ENCODE peak calls at places on chromosomes 2 and 18, in eight cellular contexts. K is HCT116, M is psoas muscle, L is heart right ventricle, J is esophagus squamous epithelium, S is fibroblast of the aortic adventitia, A is lower lobe of right lung, Q is AG10803. E is an unnamed sample.

GRCh38 chr2:24984912-24985311 is 13.2 kb upstream of the DNAJC27 start:
- DNase-seq in K (no peak), M (no peak), S (peak), A (no peak), L (peak), Q (peak), J (no peak), E (peak)

GRCh38 chr2:222364280-222364895 is 60.0 kb upstream of the SGPP2 start:
- DNase-seq in S (peak), Q (no peak), A (no peak), K (no peak), L (no peak), M (no peak), J (no peak), E (no peak)

GRCh38 chr18:22093731-22094374 is 75.5 kb upstream of the GATA6 start:
- DNase-seq in M (no peak), A (no peak), Q (no peak), J (no peak), L (no peak), S (no peak), K (no peak), E (no peak)

GRCh38 chr2:98761267-98761781 is 30.4 kb upstream of the MGAT4A start:
- DNase-seq in S (no peak), L (no peak), A (no peak), Q (no peak), K (no peak), J (no peak), M (no peak), E (no peak)

GRCh38 chr18:48402953-48403352 is 6.2 kb downstream of the ZBTB7C start:
- DNase-seq in S (peak), A (no peak), J (no peak), L (no peak), Q (peak), K (no peak), M (no peak), E (no peak)

GRCh38 chr2:235769046-235769445 is 275.2 kb downstream of the AGAP1 start:
- DNase-seq in J (no peak), L (no peak), M (no peak), S (no peak), Q (no peak), A (no peak), K (no peak), E (no peak)

GRCh38 chr2:160292225-160292624 is 92.2 kb upstream of the ITGB6 start:
- DNase-seq in K (no peak), Q (no peak), A (no peak), L (no peak), J (no peak), S (peak), M (no peak), E (no peak)

GRCh38 chr18:61261870-61262269 is 71.4 kb upstream of the CDH20 start:
- DNase-seq in S (no peak), A (no peak), J (no peak), K (no peak), L (no peak), Q (no peak), M (no peak), E (no peak)

GRCh38 chr2:177708660-177709328 is 316.2 kb downstream of the AGPS start:
- DNase-seq in K (no peak), L (peak), Q (no peak), M (no peak), S (no peak), J (no peak), A (no peak), E (no peak)

GRCh38 chr2:68936889-68937288 is 15.8 kb downstream of the GKN2 start:
- DNase-seq in K (no peak), J (no peak), S (peak), Q (peak), L (no peak), M (no peak), A (no peak), E (peak)

GRCh38 chr2:111149882-111150455 is 29.3 kb downstream of the BCL2L11 start:
- DNase-seq in Q (no peak), J (no peak), M (no peak), L (no peak), S (peak), A (no peak), K (no peak), E (no peak)

DNA sequence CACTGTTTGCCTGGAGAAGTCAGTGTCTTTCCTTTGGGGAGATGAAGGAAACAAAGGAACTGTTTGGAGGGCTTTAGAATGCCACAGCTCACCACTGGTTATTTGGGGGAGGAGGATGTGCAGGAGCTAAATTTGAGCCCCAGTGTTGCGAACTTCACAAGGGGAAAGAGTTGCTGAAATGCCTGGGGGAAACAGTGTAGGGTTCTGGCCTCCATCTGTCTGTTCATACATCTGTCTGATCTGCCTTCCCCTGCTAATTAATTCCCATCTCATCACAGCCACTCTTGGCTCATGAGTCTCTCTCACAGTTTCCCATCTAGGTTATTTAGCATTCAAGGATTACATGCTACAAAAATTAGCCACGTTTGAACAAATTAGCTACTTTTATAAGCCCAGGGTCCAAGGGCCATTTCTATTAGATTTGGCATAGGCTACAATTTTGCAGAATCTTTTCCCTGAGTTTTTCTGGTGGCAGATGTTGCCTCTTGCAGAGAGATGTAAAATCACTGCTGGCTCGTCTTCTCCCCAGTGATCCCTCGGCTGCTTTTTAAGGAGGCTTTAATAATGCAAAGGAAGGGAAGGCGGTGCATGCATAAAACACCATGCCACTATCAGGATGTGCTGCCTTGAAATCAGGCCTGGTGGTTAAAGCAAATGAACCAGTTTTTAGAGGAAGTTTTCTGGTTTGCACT is 35.1 kb downstream of the ADD2 start:
- DNase-seq in M (no peak), S (no peak), J (no peak), L (no peak), Q (no peak), K (no peak), A (no peak), E (no peak)
- H3K4me3 ChIP-seq in M (no peak), S (no peak), J (no peak), L (no peak), Q (no peak), K (no peak), A (no peak), E (no peak)

DNA sequence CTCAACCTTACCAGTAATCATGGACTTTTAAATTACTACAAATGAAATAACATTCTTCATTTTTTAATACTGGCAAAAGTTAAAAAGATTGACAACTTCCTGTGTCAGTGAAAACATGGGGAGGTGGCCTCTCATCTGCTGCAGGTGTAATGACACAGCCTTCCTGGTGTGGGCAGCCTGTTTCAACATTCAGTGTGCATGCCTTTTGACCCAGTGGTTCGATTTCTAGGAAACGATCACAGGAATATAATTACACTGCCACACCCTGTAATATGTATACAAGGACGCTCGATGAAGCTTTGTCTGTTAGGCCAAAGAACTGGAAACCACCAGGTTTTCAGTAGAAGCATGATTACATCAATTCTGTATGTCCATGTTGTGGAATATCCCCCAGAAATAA is 68.7 kb downstream of the MTHFD2 start:
- DNase-seq in Q (no peak), M (no peak), A (no peak), L (no peak), J (no peak), S (no peak), K (peak), E (no peak)
- TF ChIP-seq CTCF in Q (no peak), M (no peak), A (peak), L (no peak), J (no peak), S (no peak), K (peak), E (no peak)

GRCh38 chr2:112621792-112622527 is 23.8 kb upstream of the SLC20A1 start:
- DNase-seq in Q (peak), A (no peak), J (no peak), M (no peak), K (no peak), S (peak), L (no peak), E (peak)
- H3K4me3 ChIP-seq in Q (no peak), A (no peak), J (no peak), M (no peak), K (no peak), S (no peak), L (no peak), E (no peak)

GRCh38 chr2:142094233-142094632 is 36.6 kb downstream of the LRP1B start:
- DNase-seq in S (no peak), A (no peak), M (no peak), Q (no peak), L (no peak), K (no peak), J (no peak), E (no peak)
- TF ChIP-seq CTCF in S (no peak), A (no peak), M (no peak), Q (no peak), L (no peak), K (no peak), J (no peak), E (no peak)

GRCh38 chr2:219484343-219485200 is 14.1 kb upstream of the GMPPA start:
- DNase-seq in S (no peak), M (no peak), Q (no peak), J (no peak), L (no peak), K (no peak), A (no peak), E (peak)
- H3K4me3 ChIP-seq in S (no peak), M (peak), Q (no peak), J (no peak), L (no peak), K (no peak), A (peak), E (no peak)

DNA sequence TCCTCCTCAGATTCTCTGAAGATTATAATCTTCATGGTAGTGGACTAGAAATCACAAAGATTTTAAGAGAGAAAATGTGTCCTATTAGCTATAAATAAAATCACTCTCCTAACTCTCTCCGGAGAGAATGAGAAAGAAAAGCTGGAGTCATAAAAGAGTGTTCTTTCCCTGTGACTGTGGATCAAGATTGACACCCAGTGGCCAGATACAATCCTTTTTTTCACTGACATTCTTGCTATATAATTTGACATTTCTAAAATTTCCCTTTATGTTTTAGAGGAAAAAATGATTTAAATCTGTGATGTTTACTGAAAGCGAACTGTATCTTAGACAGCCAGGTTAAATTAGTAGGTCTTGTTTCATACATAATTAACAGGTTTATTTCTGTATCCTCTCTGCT is 35.4 kb upstream of the LRP2 start:
- DNase-seq in K (peak), S (peak), A (no peak), J (no peak), Q (no peak), M (no peak), L (no peak), E (no peak)
- TF ChIP-seq CTCF in K (peak), S (no peak), A (peak), J (no peak), Q (peak), M (no peak), L (peak), E (no peak)

GRCh38 chr2:26241928-26242436 is 2.5 kb downstream of the HADHA start:
- DNase-seq in J (no peak), A (no peak), Q (no peak), K (no peak), S (no peak), L (no peak), M (no peak), E (no peak)
- H3K4me3 ChIP-seq in J (no peak), A (no peak), Q (no peak), K (no peak), S (no peak), L (no peak), M (peak), E (peak)

DNA sequence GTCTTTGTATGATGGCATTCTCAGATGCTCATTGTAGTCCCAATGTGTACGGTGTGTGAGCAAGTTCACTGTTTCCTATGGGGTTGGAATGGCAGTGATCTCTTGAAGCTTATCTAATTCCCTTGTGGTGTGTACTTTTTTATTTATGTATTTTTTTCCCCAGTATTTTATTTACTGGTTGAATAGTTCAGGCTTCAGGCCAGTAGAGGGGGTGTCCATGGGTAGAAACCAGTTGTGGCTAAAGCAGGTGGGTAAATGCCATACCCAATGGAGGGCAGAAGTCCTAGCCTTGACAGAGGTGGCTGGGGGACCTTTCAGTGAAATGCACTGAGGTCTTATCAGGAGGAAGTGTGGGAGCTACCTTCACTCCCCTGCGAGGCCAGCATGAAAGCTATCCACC is 351.4 kb upstream of the CWC22 start:
- DNase-seq in Q (no peak), K (no peak), S (no peak), L (no peak), J (no peak), M (no peak), A (no peak), E (no peak)
- TF ChIP-seq CTCF in Q (no peak), K (peak), S (no peak), L (no peak), J (no peak), M (no peak), A (no peak), E (peak)

GRCh38 chr18:72772916-72773315 is 94.9 kb downstream of the NETO1 start:
- DNase-seq in S (no peak), A (no peak), Q (no peak), M (no peak), J (no peak), K (no peak), L (no peak), E (no peak)

DNA sequence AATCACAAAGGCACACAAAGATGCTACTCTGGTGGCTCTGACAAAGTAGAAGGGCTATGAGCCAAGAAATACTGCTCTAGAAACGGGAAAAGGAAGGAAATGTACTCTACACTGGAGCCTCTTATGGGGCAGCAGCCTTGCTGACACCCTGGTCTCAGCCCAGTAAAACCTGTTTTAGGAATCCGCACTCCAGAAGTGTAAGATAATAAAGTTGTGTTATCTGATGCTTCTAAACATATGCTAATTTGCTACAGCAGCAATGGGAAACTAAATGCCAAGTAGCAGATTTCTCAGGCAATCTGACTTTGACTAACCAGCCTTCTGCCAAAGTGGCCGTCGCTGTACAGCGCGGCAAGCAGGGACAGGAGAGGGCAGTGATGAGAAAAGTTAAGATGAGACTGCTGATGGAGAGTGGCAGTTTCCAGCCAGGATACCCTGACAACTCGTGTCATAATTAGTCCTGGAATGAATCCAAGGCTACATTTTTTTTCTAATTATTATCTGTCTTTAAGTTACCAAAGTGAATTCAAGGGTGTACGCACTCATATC is 99.0 kb downstream of the NETO1 start:
- DNase-seq in J (no peak), A (no peak), K (no peak), M (no peak), Q (no peak), S (no peak), L (no peak), E (no peak)
- H3K4me3 ChIP-seq in J (no peak), A (no peak), K (no peak), M (no peak), Q (no peak), S (no peak), L (no peak), E (no peak)